ENCODE peak calls at places on chromosomes 7 and 10, in four cellular contexts. One of them, this sample, is unnamed.

GRCh38 chr7:81618400-81619014 is 151.3 kb downstream of the HGF start:
- DNase-seq in body of pancreas: no peak
- DNase-seq in astrocyte: peak
- DNase-seq in mesendoderm: peak
- DNase-seq in this sample: peak

GRCh38 chr7:117323877-117324699 is 1.2 kb upstream of the WNT2 start:
- DNase-seq in body of pancreas: peak
- DNase-seq in astrocyte: peak
- DNase-seq in mesendoderm: peak
- DNase-seq in this sample: peak

GRCh38 chr10:6917125-6917524 is 337.0 kb upstream of the PRKCQ start:
- DNase-seq in body of pancreas: peak
- DNase-seq in astrocyte: no peak
- DNase-seq in mesendoderm: no peak
- DNase-seq in this sample: no peak

GRCh38 chr7:124765401-124766352 is at the start of gene GPR37:
- DNase-seq in body of pancreas: peak
- DNase-seq in astrocyte: peak
- DNase-seq in mesendoderm: peak
- DNase-seq in this sample: peak

GRCh38 chr10:49550563-49550962 is 11.6 kb upstream of the ERCC6 start:
- DNase-seq in body of pancreas: no peak
- DNase-seq in astrocyte: peak
- DNase-seq in mesendoderm: peak
- DNase-seq in this sample: no peak

GRCh38 chr7:131959106-131959812 is 402.8 kb upstream of the PODXL start:
- DNase-seq in body of pancreas: no peak
- DNase-seq in astrocyte: no peak
- DNase-seq in mesendoderm: no peak
- DNase-seq in this sample: no peak

GRCh38 chr7:1964913-1965578 is 267.7 kb downstream of the MAD1L1 start:
- DNase-seq in body of pancreas: no peak
- DNase-seq in astrocyte: no peak
- DNase-seq in mesendoderm: no peak
- DNase-seq in this sample: peak

GRCh38 chr7:119065966-119066365 is 841.5 kb downstream of the ANKRD7 start:
- DNase-seq in body of pancreas: no peak
- DNase-seq in astrocyte: no peak
- DNase-seq in mesendoderm: no peak
- DNase-seq in this sample: no peak

GRCh38 chr10:121771957-121772356 is 155.9 kb downstream of the ATE1 start:
- DNase-seq in body of pancreas: no peak
- DNase-seq in astrocyte: peak
- DNase-seq in mesendoderm: no peak
- DNase-seq in this sample: no peak
- H3K4me3 ChIP-seq in body of pancreas: no peak
- H3K4me3 ChIP-seq in astrocyte: no peak
- H3K4me3 ChIP-seq in mesendoderm: no peak
- H3K4me3 ChIP-seq in this sample: no peak

GRCh38 chr7:35255909-35256876 is 2.3 kb upstream of the TBX20 start:
- DNase-seq in body of pancreas: no peak
- DNase-seq in astrocyte: no peak
- DNase-seq in mesendoderm: peak
- DNase-seq in this sample: no peak

GRCh38 chr7:35257251-35258124 is 3.6 kb upstream of the TBX20 start:
- DNase-seq in body of pancreas: no peak
- DNase-seq in astrocyte: no peak
- DNase-seq in mesendoderm: peak
- DNase-seq in this sample: no peak

GRCh38 chr7:35253680-35254495 is at the start of gene TBX20:
- DNase-seq in body of pancreas: peak
- DNase-seq in astrocyte: peak
- DNase-seq in mesendoderm: peak
- DNase-seq in this sample: peak

GRCh38 chr7:35254496-35255416 is 856 bp upstream of the TBX20 start:
- DNase-seq in body of pancreas: no peak
- DNase-seq in astrocyte: no peak
- DNase-seq in mesendoderm: peak
- DNase-seq in this sample: no peak

DNA sequence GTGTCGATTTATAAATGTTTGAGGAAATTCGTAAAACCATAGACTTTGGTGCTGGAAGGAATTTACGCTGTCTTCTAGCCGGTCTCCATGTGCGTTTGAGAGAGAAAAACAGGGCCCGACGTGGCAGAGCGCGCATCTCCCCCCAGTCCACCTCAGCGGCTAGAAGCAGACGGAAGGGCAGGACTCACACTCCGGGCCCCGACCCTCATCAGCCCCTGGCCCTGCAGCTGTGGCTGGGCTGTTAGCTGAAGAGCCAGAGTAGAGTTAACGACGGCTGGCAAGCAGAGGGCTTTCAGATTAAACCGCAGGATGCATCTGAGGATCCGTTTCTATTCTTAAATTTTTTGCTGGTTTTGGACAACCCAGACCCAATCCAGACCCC is 1.5 kb upstream of the TBX20 start:
- DNase-seq in body of pancreas: no peak
- DNase-seq in astrocyte: no peak
- DNase-seq in mesendoderm: peak
- DNase-seq in this sample: no peak
- H3K4me3 ChIP-seq in body of pancreas: no peak
- H3K4me3 ChIP-seq in astrocyte: no peak
- H3K4me3 ChIP-seq in mesendoderm: no peak
- H3K4me3 ChIP-seq in this sample: no peak

GRCh38 chr7:28125381-28126046 is 55.1 kb downstream of the JAZF1 start:
- DNase-seq in body of pancreas: no peak
- DNase-seq in astrocyte: peak
- DNase-seq in mesendoderm: peak
- DNase-seq in this sample: no peak
- H3K4me3 ChIP-seq in body of pancreas: no peak
- H3K4me3 ChIP-seq in astrocyte: no peak
- H3K4me3 ChIP-seq in mesendoderm: no peak
- H3K4me3 ChIP-seq in this sample: no peak

DNA sequence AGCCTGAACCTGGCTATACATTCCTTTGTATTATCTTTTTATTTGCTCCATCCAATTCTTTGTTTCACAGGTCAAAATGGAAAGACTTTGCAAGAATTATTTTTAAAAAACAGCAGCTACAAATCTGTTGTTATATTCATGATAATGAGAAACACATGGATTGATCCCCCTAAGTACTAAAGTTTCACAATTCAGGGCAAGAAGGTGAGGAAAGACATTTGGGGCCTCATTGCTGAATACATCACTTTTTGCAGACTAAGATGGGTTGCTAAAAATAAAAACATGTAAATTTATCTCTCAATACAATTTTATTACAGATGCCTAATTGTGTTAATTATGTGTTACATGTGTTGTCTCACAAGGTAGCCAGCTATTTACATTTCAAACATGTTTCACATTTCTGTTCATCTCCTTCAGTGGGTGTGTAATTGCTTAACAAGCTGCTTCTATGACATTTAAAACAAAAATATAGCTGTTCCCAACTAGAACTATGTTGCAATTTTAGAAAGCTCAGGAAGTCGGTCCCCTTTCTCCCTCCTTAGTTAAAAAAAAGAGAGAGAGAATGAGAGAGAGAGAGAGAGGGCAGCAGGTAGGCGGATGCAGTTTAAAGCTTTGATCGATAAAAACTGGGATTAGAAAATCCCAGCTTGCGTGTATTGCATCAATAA is 606.4 kb upstream of the FZD8 start:
- DNase-seq in body of pancreas: no peak
- DNase-seq in astrocyte: no peak
- DNase-seq in mesendoderm: no peak
- DNase-seq in this sample: no peak
- H3K4me3 ChIP-seq in body of pancreas: no peak
- H3K4me3 ChIP-seq in astrocyte: no peak
- H3K4me3 ChIP-seq in mesendoderm: no peak
- H3K4me3 ChIP-seq in this sample: no peak

GRCh38 chr7:95511716-95512260 is 26.0 kb downstream of the ASB4 start:
- DNase-seq in body of pancreas: peak
- DNase-seq in astrocyte: peak
- DNase-seq in mesendoderm: peak
- DNase-seq in this sample: peak
- H3K4me3 ChIP-seq in body of pancreas: no peak
- H3K4me3 ChIP-seq in astrocyte: no peak
- H3K4me3 ChIP-seq in mesendoderm: no peak
- H3K4me3 ChIP-seq in this sample: no peak

DNA sequence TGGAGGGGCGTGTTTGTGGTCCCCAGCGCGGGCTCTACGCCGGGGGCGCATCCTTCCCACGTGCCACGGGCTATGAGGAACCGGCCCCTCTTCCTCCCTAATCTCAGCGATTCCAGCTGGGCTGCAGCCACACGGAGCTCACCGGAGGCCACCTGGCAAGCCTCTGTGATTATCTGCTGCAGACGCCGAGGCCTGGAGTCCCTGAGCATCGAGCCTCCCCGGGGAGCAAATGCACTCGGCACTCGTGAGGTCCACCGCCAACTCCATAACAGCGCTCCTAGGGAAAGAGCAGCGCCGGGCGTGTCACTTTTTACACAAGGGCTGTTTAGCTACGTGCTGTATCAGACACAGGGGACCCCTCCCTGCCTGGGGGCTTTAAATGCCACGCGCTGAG is 101.1 kb downstream of the DYNC2I1 start:
- DNase-seq in body of pancreas: peak
- DNase-seq in astrocyte: no peak
- DNase-seq in mesendoderm: no peak
- DNase-seq in this sample: peak
- H3K4me3 ChIP-seq in body of pancreas: no peak
- H3K4me3 ChIP-seq in astrocyte: no peak
- H3K4me3 ChIP-seq in mesendoderm: no peak
- H3K4me3 ChIP-seq in this sample: peak

GRCh38 chr10:28678687-28679457 is 1.6 kb downstream of the BAMBI start:
- DNase-seq in body of pancreas: no peak
- DNase-seq in astrocyte: peak
- DNase-seq in mesendoderm: peak
- DNase-seq in this sample: peak
- H3K4me3 ChIP-seq in body of pancreas: no peak
- H3K4me3 ChIP-seq in astrocyte: peak
- H3K4me3 ChIP-seq in mesendoderm: peak
- H3K4me3 ChIP-seq in this sample: peak

DNA sequence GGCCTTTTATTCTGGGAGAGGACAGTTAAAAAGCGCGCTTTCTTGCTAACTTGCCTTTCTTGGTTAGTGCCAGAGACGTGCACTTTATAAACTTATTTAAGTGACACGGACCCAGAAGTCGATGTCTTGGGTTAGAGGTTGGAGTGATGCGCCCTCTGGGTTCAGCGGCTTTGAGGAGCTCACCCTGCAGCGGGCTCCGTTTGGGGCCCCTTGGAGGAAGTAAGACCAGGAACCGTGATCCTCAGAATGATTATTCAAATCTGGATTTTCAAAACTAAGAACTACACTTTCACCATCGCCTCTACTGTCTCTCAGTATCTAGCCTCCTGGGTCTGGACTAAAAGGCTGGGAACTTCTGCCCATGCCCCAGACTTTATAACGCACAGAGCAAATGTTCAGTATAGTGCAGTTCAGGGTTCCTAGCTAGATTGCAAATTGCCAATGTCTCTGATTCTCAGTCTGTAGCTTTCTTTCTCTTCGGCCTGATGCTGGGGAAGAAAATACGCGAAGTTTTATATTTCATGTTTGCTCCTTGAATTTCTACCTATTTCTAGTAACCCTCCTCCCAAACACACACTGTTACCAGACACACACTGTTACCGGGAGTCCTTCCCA is 18.6 kb upstream of the SMO start:
- DNase-seq in body of pancreas: no peak
- DNase-seq in astrocyte: no peak
- DNase-seq in mesendoderm: peak
- DNase-seq in this sample: no peak
- H3K4me3 ChIP-seq in body of pancreas: no peak
- H3K4me3 ChIP-seq in astrocyte: peak
- H3K4me3 ChIP-seq in mesendoderm: no peak
- H3K4me3 ChIP-seq in this sample: no peak

DNA sequence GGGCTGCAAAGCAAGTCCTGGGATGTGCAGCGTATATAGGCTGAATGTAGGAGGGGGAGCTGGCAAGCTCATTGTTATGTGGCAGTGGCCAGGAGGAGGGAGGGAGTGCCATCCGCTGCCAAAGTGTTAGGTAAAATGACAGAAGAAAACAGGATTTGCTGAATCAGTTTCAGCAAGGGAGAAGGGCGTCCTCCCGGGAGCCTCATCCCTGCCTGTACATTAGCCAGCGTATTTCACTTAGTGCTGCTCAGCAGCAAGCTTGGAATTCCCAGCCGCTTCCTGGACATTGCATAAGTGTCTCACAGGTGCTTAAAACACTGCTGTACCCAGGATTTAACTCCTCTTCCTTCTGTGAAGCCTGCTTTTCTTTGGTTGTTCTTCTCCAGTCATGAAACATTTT is 2.5 kb downstream of the NIPSNAP2 start:
- DNase-seq in body of pancreas: no peak
- DNase-seq in astrocyte: no peak
- DNase-seq in mesendoderm: peak
- DNase-seq in this sample: no peak
- H3K4me3 ChIP-seq in body of pancreas: no peak
- H3K4me3 ChIP-seq in astrocyte: no peak
- H3K4me3 ChIP-seq in mesendoderm: no peak
- H3K4me3 ChIP-seq in this sample: no peak

GRCh38 chr7:27248911-27249723 is 6.5 kb downstream of the EVX1 start:
- DNase-seq in body of pancreas: no peak
- DNase-seq in astrocyte: peak
- DNase-seq in mesendoderm: peak
- DNase-seq in this sample: no peak

GRCh38 chr7:27249724-27250636 is 7.4 kb downstream of the EVX1 start:
- DNase-seq in body of pancreas: no peak
- DNase-seq in astrocyte: no peak
- DNase-seq in mesendoderm: peak
- DNase-seq in this sample: no peak

GRCh38 chr7:27251136-27251512 is 8.5 kb downstream of the EVX1 start:
- DNase-seq in body of pancreas: no peak
- DNase-seq in astrocyte: no peak
- DNase-seq in mesendoderm: peak
- DNase-seq in this sample: no peak

GRCh38 chr7:27252935-27253333 is 10.3 kb downstream of the EVX1 start:
- DNase-seq in body of pancreas: no peak
- DNase-seq in astrocyte: no peak
- DNase-seq in mesendoderm: no peak
- DNase-seq in this sample: no peak

DNA sequence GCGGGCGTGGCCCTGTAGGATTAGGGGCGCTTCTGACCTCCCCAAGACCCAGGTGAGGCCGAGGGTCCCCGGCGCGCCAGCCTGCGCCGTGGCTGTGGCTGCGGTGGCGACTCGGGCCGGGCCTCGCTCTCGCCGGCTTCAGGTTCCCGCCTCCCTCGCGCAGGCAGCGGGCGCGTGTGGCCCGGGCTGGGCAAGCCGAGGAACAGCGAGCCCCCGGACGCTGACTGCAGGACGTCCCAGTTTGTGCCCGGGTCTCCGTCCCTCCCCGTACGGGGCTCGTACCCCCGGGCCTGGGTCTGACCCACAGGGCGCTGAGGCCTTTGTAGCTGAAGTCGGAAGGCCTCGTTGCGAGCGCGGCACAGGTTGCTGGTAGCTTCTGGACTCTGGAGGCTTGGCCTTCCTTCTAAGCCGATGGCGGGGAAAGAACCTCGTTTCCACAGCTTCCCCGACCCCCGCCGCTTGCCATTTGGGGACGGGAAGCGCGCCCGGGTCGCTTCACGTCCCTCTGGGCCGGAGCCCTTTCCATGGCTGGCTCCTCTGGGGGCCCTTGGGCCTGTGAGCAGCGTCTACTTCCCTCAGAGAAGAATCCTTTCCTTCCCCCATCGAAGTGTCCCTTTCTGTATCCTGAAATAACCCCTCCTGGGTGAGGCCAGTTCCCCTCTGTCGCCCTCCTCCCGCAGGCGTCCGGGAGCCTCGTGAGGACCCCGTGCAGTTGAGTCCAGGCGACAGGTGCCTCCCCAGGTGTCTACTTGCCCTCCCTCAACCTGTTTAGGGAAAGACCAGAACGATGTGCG is 9.1 kb downstream of the EVX1 start:
- DNase-seq in body of pancreas: no peak
- DNase-seq in astrocyte: no peak
- DNase-seq in mesendoderm: peak
- DNase-seq in this sample: no peak
- H3K4me3 ChIP-seq in body of pancreas: no peak
- H3K4me3 ChIP-seq in astrocyte: no peak
- H3K4me3 ChIP-seq in mesendoderm: no peak
- H3K4me3 ChIP-seq in this sample: no peak

This sample was measured in BE2C.